ENCODE peak calls at places on chromosomes 3 and 15, in seven cellular contexts. One of them, this sample, is unnamed.

GRCh38 chr3:127987309-127987995 is 64.8 kb upstream of the SEC61A1 start:
- DNase-seq in MG63: no peak
- DNase-seq in activated T-cell treated with anti-CD3 and anti-CD28 coated beads, Interleukin-2, amount 50 U/mL, for 72 hours: no peak
- DNase-seq in ACHN: no peak
- DNase-seq in RPMI7951: no peak
- DNase-seq in amygdala: no peak
- DNase-seq in lung microvascular endothelial cell: no peak
- DNase-seq in this sample: no peak

GRCh38 chr3:8868996-8869395 is 94.3 kb downstream of the RAD18 start:
- DNase-seq in MG63: no peak
- DNase-seq in activated T-cell treated with anti-CD3 and anti-CD28 coated beads, Interleukin-2, amount 50 U/mL, for 72 hours: no peak
- DNase-seq in ACHN: peak; percentile 10
- DNase-seq in RPMI7951: peak; percentile 31
- DNase-seq in amygdala: no peak
- DNase-seq in lung microvascular endothelial cell: no peak
- DNase-seq in this sample: no peak

GRCh38 chr3:54307616-54308180 is 185.3 kb downstream of the CACNA2D3 start:
- DNase-seq in MG63: no peak
- DNase-seq in activated T-cell treated with anti-CD3 and anti-CD28 coated beads, Interleukin-2, amount 50 U/mL, for 72 hours: no peak
- DNase-seq in ACHN: no peak
- DNase-seq in RPMI7951: no peak
- DNase-seq in amygdala: no peak
- DNase-seq in lung microvascular endothelial cell: no peak
- DNase-seq in this sample: no peak

GRCh38 chr3:45054196-45054857 is 28.2 kb downstream of the CLEC3B start:
- DNase-seq in MG63: peak; percentile 72
- DNase-seq in activated T-cell treated with anti-CD3 and anti-CD28 coated beads, Interleukin-2, amount 50 U/mL, for 72 hours: no peak
- DNase-seq in ACHN: no peak
- DNase-seq in RPMI7951: peak; percentile 91
- DNase-seq in amygdala: no peak
- DNase-seq in lung microvascular endothelial cell: no peak
- DNase-seq in this sample: no peak

GRCh38 chr3:64954995-64955636 is 267.3 kb upstream of the ADAMTS9 start:
- DNase-seq in MG63: no peak
- DNase-seq in activated T-cell treated with anti-CD3 and anti-CD28 coated beads, Interleukin-2, amount 50 U/mL, for 72 hours: no peak
- DNase-seq in ACHN: no peak
- DNase-seq in RPMI7951: no peak
- DNase-seq in amygdala: no peak
- DNase-seq in lung microvascular endothelial cell: peak; percentile 99
- DNase-seq in this sample: no peak

GRCh38 chr3:5769825-5770224 is 582.3 kb downstream of the EDEM1 start:
- DNase-seq in MG63: no peak
- DNase-seq in activated T-cell treated with anti-CD3 and anti-CD28 coated beads, Interleukin-2, amount 50 U/mL, for 72 hours: no peak
- DNase-seq in ACHN: no peak
- DNase-seq in RPMI7951: no peak
- DNase-seq in amygdala: no peak
- DNase-seq in lung microvascular endothelial cell: no peak
- DNase-seq in this sample: no peak

GRCh38 chr15:81075272-81075671 is 58.8 kb upstream of the CFAP161 start:
- DNase-seq in MG63: no peak
- DNase-seq in activated T-cell treated with anti-CD3 and anti-CD28 coated beads, Interleukin-2, amount 50 U/mL, for 72 hours: no peak
- DNase-seq in ACHN: no peak
- DNase-seq in RPMI7951: no peak
- DNase-seq in amygdala: no peak
- DNase-seq in lung microvascular endothelial cell: no peak
- DNase-seq in this sample: no peak

GRCh38 chr3:36373084-36373483 is 7.2 kb upstream of the STAC start:
- DNase-seq in MG63: peak; percentile 43
- DNase-seq in activated T-cell treated with anti-CD3 and anti-CD28 coated beads, Interleukin-2, amount 50 U/mL, for 72 hours: no peak
- DNase-seq in ACHN: peak; percentile 47
- DNase-seq in RPMI7951: peak; percentile 61
- DNase-seq in amygdala: no peak
- DNase-seq in lung microvascular endothelial cell: no peak
- DNase-seq in this sample: no peak

GRCh38 chr3:23203651-23204111 is 554 bp downstream of the UBE2E2 start:
- DNase-seq in MG63: peak; percentile 8
- DNase-seq in activated T-cell treated with anti-CD3 and anti-CD28 coated beads, Interleukin-2, amount 50 U/mL, for 72 hours: peak; percentile 18
- DNase-seq in ACHN: no peak
- DNase-seq in RPMI7951: peak; percentile 23
- DNase-seq in amygdala: no peak
- DNase-seq in lung microvascular endothelial cell: peak; percentile 23
- DNase-seq in this sample: peak; percentile 74

GRCh38 chr15:58546635-58547627 is 115.1 kb downstream of the LIPC start:
- DNase-seq in MG63: peak; percentile 85
- DNase-seq in activated T-cell treated with anti-CD3 and anti-CD28 coated beads, Interleukin-2, amount 50 U/mL, for 72 hours: no peak
- DNase-seq in ACHN: peak; percentile 98
- DNase-seq in RPMI7951: peak; percentile 94
- DNase-seq in amygdala: no peak
- DNase-seq in lung microvascular endothelial cell: peak; percentile 23
- DNase-seq in this sample: no peak

GRCh38 chr3:186821429-186822367 is 15.4 kb upstream of the RFC4 start:
- DNase-seq in MG63: peak; percentile 74
- DNase-seq in activated T-cell treated with anti-CD3 and anti-CD28 coated beads, Interleukin-2, amount 50 U/mL, for 72 hours: no peak
- DNase-seq in ACHN: peak; percentile 58
- DNase-seq in RPMI7951: peak; percentile 60
- DNase-seq in amygdala: no peak
- DNase-seq in lung microvascular endothelial cell: peak; percentile 81
- DNase-seq in this sample: no peak

GRCh38 chr3:67335813-67336212 is 318.6 kb downstream of the SUCLG2 start:
- DNase-seq in MG63: no peak
- DNase-seq in activated T-cell treated with anti-CD3 and anti-CD28 coated beads, Interleukin-2, amount 50 U/mL, for 72 hours: no peak
- DNase-seq in ACHN: peak; percentile 27
- DNase-seq in RPMI7951: peak; percentile 27
- DNase-seq in amygdala: no peak
- DNase-seq in lung microvascular endothelial cell: no peak
- DNase-seq in this sample: no peak

GRCh38 chr15:49675051-49675450 is 54.2 kb downstream of the DTWD1 start:
- DNase-seq in MG63: peak; percentile 22
- DNase-seq in activated T-cell treated with anti-CD3 and anti-CD28 coated beads, Interleukin-2, amount 50 U/mL, for 72 hours: no peak
- DNase-seq in ACHN: no peak
- DNase-seq in RPMI7951: peak; percentile 80
- DNase-seq in amygdala: no peak
- DNase-seq in lung microvascular endothelial cell: no peak
- DNase-seq in this sample: no peak

GRCh38 chr3:32958509-32958908 is 7.1 kb downstream of the CCR4 start:
- DNase-seq in MG63: no peak
- DNase-seq in activated T-cell treated with anti-CD3 and anti-CD28 coated beads, Interleukin-2, amount 50 U/mL, for 72 hours: no peak
- DNase-seq in ACHN: no peak
- DNase-seq in RPMI7951: no peak
- DNase-seq in amygdala: no peak
- DNase-seq in lung microvascular endothelial cell: no peak
- DNase-seq in this sample: no peak

GRCh38 chr15:74626752-74627692 is 11.4 kb downstream of the CLK3 start:
- DNase-seq in MG63: no peak
- DNase-seq in activated T-cell treated with anti-CD3 and anti-CD28 coated beads, Interleukin-2, amount 50 U/mL, for 72 hours: no peak
- DNase-seq in ACHN: no peak
- DNase-seq in RPMI7951: no peak
- DNase-seq in amygdala: no peak
- DNase-seq in lung microvascular endothelial cell: no peak
- DNase-seq in this sample: no peak

GRCh38 chr3:188234172-188234571 is 80.2 kb downstream of the LPP start:
- DNase-seq in MG63: peak; percentile 19
- DNase-seq in activated T-cell treated with anti-CD3 and anti-CD28 coated beads, Interleukin-2, amount 50 U/mL, for 72 hours: no peak
- DNase-seq in ACHN: no peak
- DNase-seq in RPMI7951: peak; percentile 54
- DNase-seq in amygdala: no peak
- DNase-seq in lung microvascular endothelial cell: no peak
- DNase-seq in this sample: no peak

GRCh38 chr15:87877114-87877810 is 379.3 kb downstream of the NTRK3 start:
- DNase-seq in MG63: peak; percentile 12
- DNase-seq in activated T-cell treated with anti-CD3 and anti-CD28 coated beads, Interleukin-2, amount 50 U/mL, for 72 hours: no peak
- DNase-seq in ACHN: no peak
- DNase-seq in RPMI7951: peak; percentile 93
- DNase-seq in amygdala: no peak
- DNase-seq in lung microvascular endothelial cell: no peak
- DNase-seq in this sample: no peak

GRCh38 chr3:61573441-61573840 is 12.1 kb downstream of the PTPRG start:
- DNase-seq in MG63: no peak
- DNase-seq in activated T-cell treated with anti-CD3 and anti-CD28 coated beads, Interleukin-2, amount 50 U/mL, for 72 hours: no peak
- DNase-seq in ACHN: no peak
- DNase-seq in RPMI7951: peak; percentile 69
- DNase-seq in amygdala: no peak
- DNase-seq in lung microvascular endothelial cell: no peak
- DNase-seq in this sample: no peak

GRCh38 chr15:101538177-101538576 is 48.7 kb upstream of the PCSK6 start:
- DNase-seq in MG63: no peak
- DNase-seq in activated T-cell treated with anti-CD3 and anti-CD28 coated beads, Interleukin-2, amount 50 U/mL, for 72 hours: no peak
- DNase-seq in ACHN: no peak
- DNase-seq in RPMI7951: no peak
- DNase-seq in amygdala: no peak
- DNase-seq in lung microvascular endothelial cell: no peak
- DNase-seq in this sample: no peak

GRCh38 chr3:195150194-195151118 is 120.5 kb downstream of the XXYLT1 start:
- DNase-seq in MG63: no peak
- DNase-seq in activated T-cell treated with anti-CD3 and anti-CD28 coated beads, Interleukin-2, amount 50 U/mL, for 72 hours: peak; percentile 41
- DNase-seq in ACHN: no peak
- DNase-seq in RPMI7951: peak; percentile 92
- DNase-seq in amygdala: no peak
- DNase-seq in lung microvascular endothelial cell: peak; percentile 95
- DNase-seq in this sample: peak; percentile 91

This sample was measured in coronary artery.